ENCODE peak calls at places on chromosomes 3 and 15, in seven cellular contexts. G, J, T, Y, M, O and A are unnamed samples.

GRCh38 chr3:29764603-29765254 is 483.9 kb downstream of the RBMS3 start:
- DNase-seq in Y (no peak), T (no peak), J (no peak), O (peak; percentile 87), G (no peak), M (no peak), A (peak; percentile 95)

GRCh38 chr3:159854500-159855124 is 134.0 kb upstream of the IL12A start:
- DNase-seq in Y (no peak), O (peak; percentile 95), M (no peak), J (no peak), G (no peak), T (no peak), A (peak; percentile 97)

GRCh38 chr3:115388166-115388565 is 235.1 kb upstream of the GAP43 start:
- DNase-seq in J (no peak), Y (no peak), G (no peak), T (no peak), M (no peak), O (peak; percentile 18), A (peak; percentile 23)

GRCh38 chr3:170690133-170690981 is 104.5 kb upstream of the SLC7A14 start:
- DNase-seq in Y (peak; percentile 55), G (peak; percentile 2), J (no peak), M (peak; percentile 8), T (peak; percentile 72), O (peak; percentile 59), A (peak; percentile 70)

GRCh38 chr3:189841474-189842205 is 210.5 kb downstream of the TP63 start:
- DNase-seq in O (peak; percentile 80), G (no peak), J (no peak), Y (no peak), M (no peak), T (no peak), A (peak; percentile 36)

GRCh38 chr3:149752051-149752787 is at the start of gene COMMD2:
- DNase-seq in M (peak; percentile 46), J (peak; percentile 81), O (peak; percentile 95), T (peak; percentile 87), Y (peak; percentile 62), G (peak; percentile 62), A (peak; percentile 89)

GRCh38 chr3:127630811-127631714 is 2.1 kb downstream of the PODXL2 start:
- DNase-seq in J (no peak), T (no peak), O (no peak), Y (no peak), G (no peak), M (no peak), A (no peak)

GRCh38 chr3:85838921-85839320 is 880.1 kb downstream of the CADM2 start:
- DNase-seq in M (no peak), Y (no peak), J (no peak), G (no peak), T (no peak), O (no peak), A (no peak)

GRCh38 chr3:150251654-150252053 is 156.4 kb upstream of the TSC22D2 start:
- DNase-seq in G (no peak), Y (no peak), M (no peak), J (no peak), T (no peak), O (peak; percentile 66), A (peak; percentile 66)

GRCh38 chr15:78365931-78366330 is 25.8 kb downstream of the CRABP1 start:
- DNase-seq in O (peak; percentile 42), J (no peak), Y (no peak), G (no peak), M (no peak), T (no peak), A (no peak)

GRCh38 chr3:115633467-115633866 is 10.2 kb downstream of the GAP43 start:
- DNase-seq in T (no peak), Y (no peak), M (no peak), J (no peak), O (no peak), G (no peak), A (no peak)

GRCh38 chr3:31695280-31696008 is 162.7 kb downstream of the STT3B start:
- DNase-seq in M (peak; percentile 4), T (peak; percentile 44), Y (no peak), O (peak; percentile 8), J (no peak), G (no peak), A (peak; percentile 44)

GRCh38 chr3:9435320-9435719 is 37.9 kb downstream of the SETD5 start:
- DNase-seq in O (no peak), G (no peak), Y (no peak), M (no peak), J (no peak), T (no peak), A (no peak)

GRCh38 chr15:90479656-90480055 is 50.1 kb upstream of the CRTC3 start:
- DNase-seq in G (no peak), Y (no peak), O (no peak), M (no peak), T (no peak), J (no peak), A (peak; percentile 35)

GRCh38 chr3:41173926-41174702 is 25.2 kb upstream of the CTNNB1 start:
- DNase-seq in J (no peak), T (no peak), O (no peak), Y (no peak), M (no peak), G (no peak), A (no peak)

GRCh38 chr3:48915296-48915695 is 3.3 kb upstream of the ARIH2 start:
- DNase-seq in O (no peak), J (no peak), T (no peak), Y (no peak), G (no peak), M (no peak), A (peak; percentile 53)

GRCh38 chr3:153162513-153163348 is 705 bp downstream of the RAP2B start:
- DNase-seq in M (peak; percentile 20), G (peak; percentile 11), J (no peak), T (peak; percentile 57), O (peak; percentile 72), Y (no peak), A (peak; percentile 50)

GRCh38 chr3:130748520-130748919 is 1.9 kb upstream of the PIK3R4 start:
- DNase-seq in M (no peak), T (no peak), Y (no peak), J (no peak), G (no peak), O (peak; percentile 38), A (peak; percentile 16)

GRCh38 chr15:63059075-63059474 is 16.5 kb downstream of the TPM1 start:
- DNase-seq in T (no peak), G (no peak), Y (no peak), O (no peak), J (no peak), M (no peak), A (no peak)

GRCh38 chr15:43966646-43967045 is 139.8 kb downstream of the WDR76 start:
- DNase-seq in G (no peak), T (no peak), J (no peak), Y (no peak), M (no peak), O (peak; percentile 51), A (peak; percentile 37)